ENCODE peak calls at places on chromosomes 6 and 20, in six cellular contexts. One of them, this sample, is unnamed.

GRCh38 chr6:78598966-78599365 is 268.4 kb upstream of the IRAK1BP1 start:
- DNase-seq in body of pancreas: no peak
- DNase-seq in right lobe of liver: no peak
- DNase-seq in heart left ventricle: no peak
- DNase-seq in breast epithelium: no peak
- DNase-seq in A549: peak; percentile 72
- DNase-seq in this sample: no peak

GRCh38 chr6:35438378-35438777 is 13.8 kb upstream of the FANCE start:
- DNase-seq in body of pancreas: no peak
- DNase-seq in right lobe of liver: no peak
- DNase-seq in heart left ventricle: no peak
- DNase-seq in breast epithelium: no peak
- DNase-seq in A549: no peak
- DNase-seq in this sample: no peak

GRCh38 chr20:41329435-41330342 is 10.9 kb upstream of the LPIN3 start:
- DNase-seq in body of pancreas: peak; percentile 70
- DNase-seq in right lobe of liver: peak; percentile 62
- DNase-seq in heart left ventricle: peak; percentile 83
- DNase-seq in breast epithelium: no peak
- DNase-seq in A549: peak; percentile 65
- DNase-seq in this sample: peak; percentile 75

GRCh38 chr6:97668716-97669115 is 385.7 kb upstream of the MMS22L start:
- DNase-seq in body of pancreas: no peak
- DNase-seq in right lobe of liver: no peak
- DNase-seq in heart left ventricle: peak; percentile 32
- DNase-seq in breast epithelium: no peak
- DNase-seq in A549: no peak
- DNase-seq in this sample: no peak

GRCh38 chr6:24394777-24395437 is 7.8 kb upstream of the MRS2 start:
- DNase-seq in body of pancreas: no peak
- DNase-seq in right lobe of liver: no peak
- DNase-seq in heart left ventricle: no peak
- DNase-seq in breast epithelium: no peak
- DNase-seq in A549: no peak
- DNase-seq in this sample: no peak

GRCh38 chr6:142698751-142699150 is 246.2 kb downstream of the HIVEP2 start:
- DNase-seq in body of pancreas: no peak
- DNase-seq in right lobe of liver: no peak
- DNase-seq in heart left ventricle: no peak
- DNase-seq in breast epithelium: no peak
- DNase-seq in A549: no peak
- DNase-seq in this sample: no peak

GRCh38 chr6:168035661-168036616 is 38.5 kb downstream of the KIF25 start:
- DNase-seq in body of pancreas: no peak
- DNase-seq in right lobe of liver: peak; percentile 45
- DNase-seq in heart left ventricle: no peak
- DNase-seq in breast epithelium: no peak
- DNase-seq in A549: peak; percentile 21
- DNase-seq in this sample: no peak

GRCh38 chr6:110053395-110054240 is 75.5 kb downstream of the GPR6 start:
- DNase-seq in body of pancreas: peak; percentile 45
- DNase-seq in right lobe of liver: no peak
- DNase-seq in heart left ventricle: no peak
- DNase-seq in breast epithelium: no peak
- DNase-seq in A549: peak; percentile 51
- DNase-seq in this sample: no peak

GRCh38 chr20:2798814-2799213 is 1.6 kb downstream of the CPXM1 start:
- DNase-seq in body of pancreas: no peak
- DNase-seq in right lobe of liver: peak; percentile 22
- DNase-seq in heart left ventricle: no peak
- DNase-seq in breast epithelium: no peak
- DNase-seq in A549: no peak
- DNase-seq in this sample: no peak

GRCh38 chr6:43142101-43142500 is 29.0 kb upstream of the SRF start:
- DNase-seq in body of pancreas: no peak
- DNase-seq in right lobe of liver: no peak
- DNase-seq in heart left ventricle: no peak
- DNase-seq in breast epithelium: no peak
- DNase-seq in A549: no peak
- DNase-seq in this sample: no peak

GRCh38 chr6:33809619-33810018 is 5.8 kb upstream of the MLN start:
- DNase-seq in body of pancreas: no peak
- DNase-seq in right lobe of liver: no peak
- DNase-seq in heart left ventricle: no peak
- DNase-seq in breast epithelium: no peak
- DNase-seq in A549: no peak
- DNase-seq in this sample: no peak

GRCh38 chr6:129586815-129587214 is 123.2 kb downstream of the ARHGAP18 start:
- DNase-seq in body of pancreas: no peak
- DNase-seq in right lobe of liver: no peak
- DNase-seq in heart left ventricle: no peak
- DNase-seq in breast epithelium: no peak
- DNase-seq in A549: no peak
- DNase-seq in this sample: no peak

GRCh38 chr6:142915129-142915697 is 29.8 kb downstream of the HIVEP2 start:
- DNase-seq in body of pancreas: no peak
- DNase-seq in right lobe of liver: no peak
- DNase-seq in heart left ventricle: no peak
- DNase-seq in breast epithelium: no peak
- DNase-seq in A549: no peak
- DNase-seq in this sample: no peak

GRCh38 chr20:63106108-63106764 is 99.5 kb upstream of the BHLHE23 start:
- DNase-seq in body of pancreas: peak; percentile 79
- DNase-seq in right lobe of liver: peak; percentile 80
- DNase-seq in heart left ventricle: peak; percentile 54
- DNase-seq in breast epithelium: no peak
- DNase-seq in A549: peak; percentile 34
- DNase-seq in this sample: no peak

GRCh38 chr20:44280387-44280786 is 30.6 kb downstream of the FITM2 start:
- DNase-seq in body of pancreas: no peak
- DNase-seq in right lobe of liver: no peak
- DNase-seq in heart left ventricle: no peak
- DNase-seq in breast epithelium: no peak
- DNase-seq in A549: no peak
- DNase-seq in this sample: no peak

GRCh38 chr6:52647199-52647598 is 23.7 kb upstream of the TMEM14A start:
- DNase-seq in body of pancreas: no peak
- DNase-seq in right lobe of liver: no peak
- DNase-seq in heart left ventricle: no peak
- DNase-seq in breast epithelium: no peak
- DNase-seq in A549: no peak
- DNase-seq in this sample: no peak

GRCh38 chr6:93454533-93454932 is 35.2 kb upstream of the EPHA7 start:
- DNase-seq in body of pancreas: no peak
- DNase-seq in right lobe of liver: no peak
- DNase-seq in heart left ventricle: no peak
- DNase-seq in breast epithelium: no peak
- DNase-seq in A549: no peak
- DNase-seq in this sample: no peak

GRCh38 chr6:20365456-20365855 is 36.2 kb upstream of the E2F3 start:
- DNase-seq in body of pancreas: no peak
- DNase-seq in right lobe of liver: no peak
- DNase-seq in heart left ventricle: no peak
- DNase-seq in breast epithelium: no peak
- DNase-seq in A549: no peak
- DNase-seq in this sample: no peak

GRCh38 chr6:484729-485111 is 93.2 kb downstream of the IRF4 start:
- DNase-seq in body of pancreas: no peak
- DNase-seq in right lobe of liver: no peak
- DNase-seq in heart left ventricle: no peak
- DNase-seq in breast epithelium: no peak
- DNase-seq in A549: no peak
- DNase-seq in this sample: no peak

GRCh38 chr6:42227173-42227850 is 9.7 kb upstream of the MRPS10 start:
- DNase-seq in body of pancreas: peak; percentile 34
- DNase-seq in right lobe of liver: no peak
- DNase-seq in heart left ventricle: no peak
- DNase-seq in breast epithelium: peak; percentile 75
- DNase-seq in A549: no peak
- DNase-seq in this sample: peak; percentile 46

GRCh38 chr6:10146723-10147451 is 268.0 kb downstream of the TFAP2A start:
- DNase-seq in body of pancreas: peak; percentile 20
- DNase-seq in right lobe of liver: no peak
- DNase-seq in heart left ventricle: no peak
- DNase-seq in breast epithelium: no peak
- DNase-seq in A549: peak; percentile 20
- DNase-seq in this sample: no peak

GRCh38 chr6:146009338-146009737 is 19.5 kb upstream of the GRM1 start:
- DNase-seq in body of pancreas: no peak
- DNase-seq in right lobe of liver: no peak
- DNase-seq in heart left ventricle: no peak
- DNase-seq in breast epithelium: no peak
- DNase-seq in A549: no peak
- DNase-seq in this sample: no peak

GRCh38 chr6:130307752-130308361 is 58.0 kb upstream of the TMEM200A start:
- DNase-seq in body of pancreas: no peak
- DNase-seq in right lobe of liver: no peak
- DNase-seq in heart left ventricle: no peak
- DNase-seq in breast epithelium: no peak
- DNase-seq in A549: peak; percentile 72
- DNase-seq in this sample: no peak

GRCh38 chr6:89828988-89829590 is 591 bp upstream of the CASP8AP2 start:
- DNase-seq in body of pancreas: no peak
- DNase-seq in right lobe of liver: no peak
- DNase-seq in heart left ventricle: no peak
- DNase-seq in breast epithelium: no peak
- DNase-seq in A549: no peak
- DNase-seq in this sample: no peak

GRCh38 chr20:34552569-34552968 is 5.9 kb upstream of the MAP1LC3A start:
- DNase-seq in body of pancreas: no peak
- DNase-seq in right lobe of liver: no peak
- DNase-seq in heart left ventricle: no peak
- DNase-seq in breast epithelium: no peak
- DNase-seq in A549: no peak
- DNase-seq in this sample: no peak

GRCh38 chr6:158705386-158706126 is 55.7 kb downstream of the SYTL3 start:
- DNase-seq in body of pancreas: no peak
- DNase-seq in right lobe of liver: no peak
- DNase-seq in heart left ventricle: no peak
- DNase-seq in breast epithelium: no peak
- DNase-seq in A549: no peak
- DNase-seq in this sample: no peak

GRCh38 chr20:25056601-25057233 is 1.2 kb downstream of the ACSS1 start:
- DNase-seq in body of pancreas: no peak
- DNase-seq in right lobe of liver: peak; percentile 54
- DNase-seq in heart left ventricle: peak; percentile 42
- DNase-seq in breast epithelium: no peak
- DNase-seq in A549: no peak
- DNase-seq in this sample: peak; percentile 76
- H3K27ac ChIP-seq in body of pancreas: peak overlapping the region; percentile 91
- H3K27ac ChIP-seq in right lobe of liver: peak overlapping the region; percentile 81
- H3K27ac ChIP-seq in heart left ventricle: peak overlapping the region; percentile 94
- H3K27ac ChIP-seq in breast epithelium: peak overlapping the region; percentile 90
- H3K27ac ChIP-seq in A549: peak overlapping the region; percentile 88
- H3K27ac ChIP-seq in this sample: peak overlapping the region; percentile 91

GRCh38 chr20:50891138-50891537 is 40.1 kb downstream of the ADNP start:
- DNase-seq in body of pancreas: no peak
- DNase-seq in right lobe of liver: no peak
- DNase-seq in heart left ventricle: no peak
- DNase-seq in breast epithelium: no peak
- DNase-seq in A549: no peak
- DNase-seq in this sample: no peak
- TF ChIP-seq POLR2A in body of pancreas: no peak
- TF ChIP-seq POLR2A in right lobe of liver: no peak
- TF ChIP-seq POLR2A in heart left ventricle: no peak
- TF ChIP-seq POLR2A in breast epithelium: no peak
- TF ChIP-seq POLR2A in A549: no peak
- TF ChIP-seq POLR2A in this sample: no peak

GRCh38 chr6:29941006-29941405 is 1.3 kb upstream of the HLA-A start:
- DNase-seq in body of pancreas: peak; percentile 29
- DNase-seq in right lobe of liver: no peak
- DNase-seq in heart left ventricle: no peak
- DNase-seq in breast epithelium: no peak
- DNase-seq in A549: no peak
- DNase-seq in this sample: no peak

GRCh38 chr6:29941916-29942274 is 437 bp upstream of the HLA-A start:
- DNase-seq in body of pancreas: no peak
- DNase-seq in right lobe of liver: no peak
- DNase-seq in heart left ventricle: no peak
- DNase-seq in breast epithelium: no peak
- DNase-seq in A549: no peak
- DNase-seq in this sample: no peak

GRCh38 chr6:29943053-29943966 is 978 bp downstream of the HLA-A start:
- DNase-seq in body of pancreas: no peak
- DNase-seq in right lobe of liver: peak; percentile 62
- DNase-seq in heart left ventricle: peak; percentile 47
- DNase-seq in breast epithelium: no peak
- DNase-seq in A549: no peak
- DNase-seq in this sample: peak; percentile 76

GRCh38 chr6:29942275-29943052 is at the start of gene HLA-A:
- DNase-seq in body of pancreas: peak; percentile 94
- DNase-seq in right lobe of liver: peak; percentile 94
- DNase-seq in heart left ventricle: peak; percentile 97
- DNase-seq in breast epithelium: peak; percentile 94
- DNase-seq in A549: peak; percentile 87
- DNase-seq in this sample: peak; percentile 92

GRCh38 chr6:29941476-29941875 is 856 bp upstream of the HLA-A start:
- DNase-seq in body of pancreas: no peak
- DNase-seq in right lobe of liver: no peak
- DNase-seq in heart left ventricle: no peak
- DNase-seq in breast epithelium: no peak
- DNase-seq in A549: no peak
- DNase-seq in this sample: no peak
- H3K27ac ChIP-seq in body of pancreas: peak overlapping the region; percentile 77
- H3K27ac ChIP-seq in right lobe of liver: peak overlapping the region; percentile 71
- H3K27ac ChIP-seq in heart left ventricle: peak overlapping the region; percentile 94
- H3K27ac ChIP-seq in breast epithelium: peak overlapping the region; percentile 88
- H3K27ac ChIP-seq in A549: no peak overlapping the region
- H3K27ac ChIP-seq in this sample: peak overlapping the region; percentile 90

DNA sequence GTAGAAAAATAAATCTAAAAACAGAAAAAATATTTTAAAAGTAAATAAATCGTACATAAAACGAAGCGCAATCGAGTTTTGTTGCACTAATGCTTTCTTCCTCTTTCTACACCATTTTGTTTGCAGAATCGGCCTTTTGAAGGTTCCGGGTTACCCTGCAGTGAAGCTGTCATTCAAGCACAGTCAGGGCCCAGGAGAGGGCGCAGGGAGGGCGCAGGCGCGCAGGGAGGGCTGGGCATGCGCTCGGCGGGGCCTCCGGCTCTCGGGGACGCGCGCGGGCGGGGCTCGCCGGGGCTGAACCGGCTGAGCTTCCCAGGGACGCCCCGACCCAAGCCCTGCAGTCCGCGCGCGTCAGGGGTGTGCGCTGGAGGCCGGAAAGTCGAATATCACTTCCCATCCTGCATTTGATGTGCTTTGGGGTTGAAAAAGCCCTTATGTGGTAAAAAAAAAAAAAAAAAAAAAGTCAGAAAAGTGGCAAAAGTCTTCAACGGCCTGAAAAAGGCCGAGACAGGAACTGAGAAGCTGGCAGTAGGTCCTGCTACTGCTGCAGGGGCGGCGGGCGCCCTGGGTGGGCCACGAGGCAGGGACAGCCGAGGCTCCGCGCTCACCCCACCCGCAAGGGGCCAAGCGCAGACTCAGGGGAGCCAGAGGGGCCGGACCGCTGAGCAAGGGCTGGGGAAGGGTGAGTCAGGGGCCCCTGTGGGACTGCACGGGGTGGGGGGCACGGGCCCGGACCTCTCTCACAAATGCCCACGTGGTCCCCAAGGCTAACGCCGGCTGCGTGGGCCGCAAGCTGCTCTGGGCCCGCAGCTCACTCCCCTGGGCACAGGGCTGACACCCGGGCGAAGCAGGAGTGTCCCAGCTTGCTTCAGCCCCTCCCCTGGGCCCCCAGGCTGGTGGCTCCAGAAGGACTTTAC is 40.5 kb downstream of the THBS2 start:
- DNase-seq in body of pancreas: peak; percentile 94
- DNase-seq in right lobe of liver: peak; percentile 92
- DNase-seq in heart left ventricle: peak; percentile 95
- DNase-seq in breast epithelium: peak; percentile 85
- DNase-seq in A549: peak; percentile 87
- DNase-seq in this sample: peak; percentile 91
- TF ChIP-seq POLR2A in body of pancreas: peak; percentile 48
- TF ChIP-seq POLR2A in right lobe of liver: no peak
- TF ChIP-seq POLR2A in heart left ventricle: no peak
- TF ChIP-seq POLR2A in breast epithelium: no peak
- TF ChIP-seq POLR2A in A549: peak; percentile 51
- TF ChIP-seq POLR2A in this sample: no peak